ENCODE peak calls at places on chromosomes 5 and 9, in five cellular contexts. Y is A549, L is K562, U is endothelial cell of umbilical vein, H is HepG2. X is an unnamed sample.

GRCh38 chr5:156871212-156871611 is 21.1 kb downstream of the PPP1R2B start:
- DNase-seq in L (no peak), U (no peak), H (no peak), Y (no peak), X (no peak)

GRCh38 chr5:147464211-147464610 is 45.7 kb downstream of the DPYSL3 start:
- DNase-seq in Y (no peak), U (peak), L (no peak), H (peak), X (peak)

GRCh38 chr5:122743231-122743630 is 31.6 kb upstream of the SNX2 start:
- DNase-seq in H (no peak), U (no peak), L (no peak), Y (no peak), X (no peak)

GRCh38 chr5:175337680-175338079 is 106.3 kb downstream of the DRD1 start:
- DNase-seq in U (no peak), Y (no peak), H (no peak), L (no peak), X (no peak)

GRCh38 chr9:36731576-36731975 is 158.9 kb downstream of the MELK start:
- DNase-seq in U (no peak), H (no peak), Y (no peak), L (no peak), X (peak)

GRCh38 chr5:9376363-9377117 is 169.3 kb downstream of the SEMA5A start:
- DNase-seq in H (no peak), L (no peak), Y (no peak), U (no peak), X (no peak)

GRCh38 chr5:73170522-73170921 is 2.5 kb upstream of the TMEM174 start:
- DNase-seq in Y (no peak), H (peak), U (peak), L (peak), X (peak)

GRCh38 chr9:98484218-98484617 is 224.5 kb downstream of the GABBR2 start:
- DNase-seq in L (no peak), U (no peak), H (no peak), Y (no peak), X (no peak)

GRCh38 chr5:135038202-135038828 is 4.3 kb upstream of the PITX1 start:
- DNase-seq in Y (no peak), L (no peak), U (no peak), H (no peak), X (no peak)

GRCh38 chr9:100714372-100715099 is 136.7 kb downstream of the CAVIN4 start:
- DNase-seq in H (peak), U (peak), L (peak), Y (peak), X (peak)

GRCh38 chr9:69822091-69822750 is 1.6 kb downstream of the CFAP95 start:
- DNase-seq in Y (no peak), L (peak), U (no peak), H (no peak), X (peak)

GRCh38 chr5:173027905-173028304 is 28.2 kb upstream of the CREBRF start:
- DNase-seq in H (no peak), U (no peak), Y (no peak), L (no peak), X (no peak)

GRCh38 chr5:132257131-132258101 is at the start of gene PDLIM4:
- DNase-seq in L (peak), H (no peak), U (peak), Y (no peak), X (no peak)

GRCh38 chr5:66609615-66610014 is 13.4 kb downstream of the MAST4 start:
- DNase-seq in Y (no peak), U (no peak), H (no peak), L (no peak), X (no peak)

GRCh38 chr9:14314424-14314928 is 535 bp upstream of the NFIB start:
- DNase-seq in H (peak), U (peak), Y (peak), L (peak), X (no peak)
- TF ChIP-seq POLR2A in H (no peak), U (peak), Y (no peak), L (no peak), X (no peak)

GRCh38 chr9:124346347-124347163 is 68.7 kb downstream of the PSMB7 start:
- DNase-seq in H (no peak), L (no peak), U (no peak), Y (no peak), X (no peak)
- TF ChIP-seq MYC in H (no peak), L (no peak), U (no peak), Y (no peak), X (no peak)

DNA sequence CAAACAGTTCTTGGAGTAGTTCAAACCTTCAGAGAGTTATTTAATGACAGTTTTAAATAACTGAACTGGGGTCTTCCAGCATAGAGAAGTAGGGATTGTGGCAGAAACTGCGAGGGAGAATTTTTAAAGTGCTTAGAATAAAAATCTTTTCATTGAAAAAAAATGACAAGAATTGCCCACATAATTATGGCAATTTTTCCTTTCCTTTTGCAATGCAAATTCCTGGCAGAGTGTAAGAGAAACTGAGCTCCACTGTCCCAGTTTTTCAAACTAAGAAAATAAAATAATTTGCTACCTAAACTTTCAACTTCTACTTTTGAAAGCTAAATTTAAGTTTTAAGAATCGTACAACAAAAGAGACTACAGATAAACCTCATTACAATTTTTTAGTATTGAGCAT is 2.3 kb upstream of the PTGER4 start:
- DNase-seq in U (no peak), H (no peak), Y (no peak), L (no peak), X (no peak)
- H3K4me3 ChIP-seq in U (no peak), H (no peak), Y (no peak), L (no peak), X (no peak)

GRCh38 chr5:58927174-58927573 is 344.3 kb downstream of the RAB3C start:
- DNase-seq in L (no peak), U (no peak), Y (no peak), H (no peak), X (no peak)

GRCh38 chr5:58929726-58930125 is 346.9 kb downstream of the RAB3C start:
- DNase-seq in Y (no peak), U (no peak), L (no peak), H (no peak), X (no peak)

GRCh38 chr5:58933891-58934628 is 351.2 kb downstream of the RAB3C start:
- DNase-seq in H (no peak), U (peak), L (no peak), Y (no peak), X (no peak)

GRCh38 chr5:58932057-58932594 is 349.3 kb downstream of the RAB3C start:
- DNase-seq in H (no peak), U (no peak), Y (peak), L (no peak), X (no peak)

GRCh38 chr5:58930520-58930919 is 347.6 kb downstream of the RAB3C start:
- DNase-seq in U (no peak), Y (no peak), L (no peak), H (no peak), X (no peak)
- TF ChIP-seq POLR2A in U (no peak), Y (no peak), L (no peak), H (no peak), X (no peak)